ENCODE peak calls at places on chromosome 21, in ten cellular contexts. G is thyroid gland, Y is pancreas, A is heart right ventricle, F is fibroblast of mammary gland, U is fibroblast of lung, D is osteoblast, Z is OCI-LY7, M is heart left ventricle, B is aorta. V is an unnamed sample.

GRCh38 chr21:32599146-32599925 is 12.8 kb downstream of the CFAP298 start:
- DNase-seq in Z (peak), D (no peak), U (no peak), F (no peak), G (peak), A (no peak), B (no peak), M (no peak), Y (no peak), V (no peak)

GRCh38 chr21:35367558-35367957 is 318.5 kb upstream of the RUNX1 start:
- DNase-seq in A (no peak), F (no peak), Z (no peak), G (no peak), B (no peak), Y (no peak), M (no peak), D (no peak), U (no peak), V (no peak)

GRCh38 chr21:28699591-28700259 is 293.0 kb downstream of the LTN1 start:
- DNase-seq in G (no peak), M (no peak), Z (no peak), F (peak), U (no peak), A (no peak), Y (no peak), B (no peak), D (no peak), V (no peak)

GRCh38 chr21:38384675-38385074 is 113.6 kb downstream of the ERG start:
- DNase-seq in Y (no peak), B (no peak), U (no peak), G (no peak), F (no peak), A (no peak), D (no peak), M (no peak), Z (no peak), V (no peak)

GRCh38 chr21:35563885-35564451 is 496.4 kb downstream of the SETD4 start:
- DNase-seq in D (peak), G (peak), M (peak), A (peak), Z (no peak), B (peak), Y (no peak), U (peak), F (peak), V (peak)

GRCh38 chr21:41328660-41329300 is 12.2 kb downstream of the FAM3B start:
- DNase-seq in Z (no peak), M (no peak), Y (peak), G (no peak), B (no peak), U (peak), F (no peak), D (no peak), A (no peak), V (no peak)

GRCh38 chr21:25464275-25464674 is 143.0 kb downstream of the MRPL39 start:
- DNase-seq in M (no peak), A (no peak), B (no peak), F (peak), G (no peak), U (no peak), Z (no peak), Y (no peak), D (no peak), V (no peak)

GRCh38 chr21:32298148-32298559 is 501 bp upstream of the MRAP start:
- DNase-seq in D (peak), Z (no peak), Y (no peak), U (no peak), B (no peak), A (no peak), G (no peak), M (no peak), F (peak), V (no peak)

GRCh38 chr21:24941316-24942185 is 665.7 kb downstream of the MRPL39 start:
- DNase-seq in G (no peak), D (peak), Y (no peak), Z (no peak), B (no peak), M (no peak), U (peak), A (no peak), F (no peak), V (no peak)

GRCh38 chr21:43849532-43850299 is 15.3 kb upstream of the AGPAT3 start:
- DNase-seq in M (no peak), Y (peak), G (no peak), A (no peak), Z (no peak), U (no peak), F (no peak), D (no peak), B (no peak), V (no peak)

GRCh38 chr21:36211660-36212512 is 55.3 kb downstream of the DOP1B start:
- DNase-seq in U (peak), G (no peak), Z (no peak), B (peak), A (no peak), F (peak), M (no peak), Y (no peak), D (peak), V (peak)

GRCh38 chr21:43703068-43703880 is 15.7 kb upstream of the PDXK start:
- DNase-seq in G (peak), Y (peak), M (peak), Z (no peak), A (peak), B (no peak), D (peak), F (peak), U (peak), V (peak)

GRCh38 chr21:17495680-17496079 is 17.2 kb upstream of the CXADR start:
- DNase-seq in M (no peak), Z (no peak), B (no peak), U (peak), D (no peak), F (peak), Y (no peak), G (no peak), A (no peak), V (no peak)

GRCh38 chr21:38988211-38989096 is 182.7 kb downstream of the ETS2 start:
- DNase-seq in G (no peak), M (no peak), A (no peak), Y (no peak), B (no peak), D (no peak), F (no peak), U (no peak), Z (no peak), V (no peak)

GRCh38 chr21:27647921-27648320 is 681.0 kb upstream of the ADAMTS5 start:
- DNase-seq in U (no peak), Y (no peak), M (no peak), A (no peak), F (peak), B (no peak), D (no peak), G (no peak), Z (no peak), V (no peak)

GRCh38 chr21:31201548-31201947 is 142.5 kb downstream of the TIAM1 start:
- DNase-seq in U (peak), Y (no peak), A (peak), B (no peak), Z (no peak), M (peak), F (peak), G (peak), D (peak), V (no peak)

GRCh38 chr21:36728371-36729111 is 29.6 kb downstream of the SIM2 start:
- DNase-seq in B (peak), Y (no peak), G (no peak), Z (no peak), M (no peak), U (no peak), D (no peak), F (no peak), A (no peak), V (no peak)

GRCh38 chr21:25254491-25255174 is 352.6 kb downstream of the MRPL39 start:
- DNase-seq in Y (no peak), M (no peak), U (no peak), F (no peak), A (no peak), D (peak), B (no peak), G (no peak), Z (no peak), V (no peak)

GRCh38 chr21:42106425-42106824 is 35.3 kb downstream of the UMODL1 start:
- DNase-seq in Z (no peak), A (no peak), Y (no peak), G (no peak), M (no peak), U (no peak), F (no peak), B (no peak), D (no peak), V (no peak)

GRCh38 chr21:24894324-24894723 is 713.0 kb downstream of the MRPL39 start:
- DNase-seq in A (no peak), Y (no peak), U (no peak), B (no peak), F (no peak), M (no peak), G (no peak), Z (no peak), D (no peak), V (no peak)

GRCh38 chr21:42991992-42992740 is 17.8 kb downstream of the PKNOX1 start:
- DNase-seq in A (peak), Z (peak), G (peak), D (peak), M (peak), U (peak), F (peak), Y (no peak), B (no peak), V (peak)

GRCh38 chr21:36080386-36080785 is 10.6 kb downstream of the CBR1 start:
- DNase-seq in Z (no peak), A (no peak), F (no peak), Y (no peak), B (no peak), M (no peak), U (no peak), G (no peak), D (no peak), V (no peak)

GRCh38 chr21:38341546-38342012 is 84.8 kb downstream of the KCNJ15 start:
- DNase-seq in A (no peak), Y (peak), F (peak), U (no peak), B (peak), Z (no peak), D (peak), G (no peak), M (no peak), V (no peak)

GRCh38 chr21:40752125-40752524 is 94.8 kb downstream of the DSCAM start:
- DNase-seq in Y (no peak), F (no peak), D (no peak), U (no peak), G (no peak), M (no peak), B (no peak), Z (no peak), A (no peak), V (no peak)

GRCh38 chr21:42474043-42474831 is 21.8 kb downstream of the RSPH1 start:
- DNase-seq in B (no peak), D (no peak), Z (no peak), G (no peak), U (peak), Y (peak), F (peak), A (no peak), M (no peak), V (no peak)

GRCh38 chr21:31900121-31900895 is 27.5 kb downstream of the HUNK start:
- DNase-seq in Y (peak), A (no peak), M (no peak), D (no peak), U (no peak), G (peak), Z (no peak), F (no peak), B (no peak), V (no peak)

GRCh38 chr21:39114871-39115658 is 68.2 kb downstream of the PSMG1 start:
- DNase-seq in F (peak), D (peak), U (peak), G (no peak), A (no peak), B (peak), M (peak), Z (no peak), Y (no peak), V (no peak)

GRCh38 chr21:14690886-14691285 is 144.8 kb upstream of the SAMSN1 start:
- DNase-seq in B (no peak), U (no peak), D (no peak), A (no peak), F (peak), M (no peak), Y (no peak), G (no peak), Z (no peak), V (no peak)

GRCh38 chr21:41168391-41169257 is 664 bp downstream of the BACE2 start:
- DNase-seq in F (peak), G (peak), D (peak), M (peak), Z (no peak), B (peak), Y (peak), U (peak), A (peak), V (no peak)

GRCh38 chr21:27776925-27777553 is 810.2 kb upstream of the ADAMTS5 start:
- DNase-seq in G (no peak), D (no peak), B (no peak), F (peak), A (peak), Y (no peak), U (no peak), M (peak), Z (no peak), V (no peak)

GRCh38 chr21:31922881-31923280 is 50.1 kb downstream of the HUNK start:
- DNase-seq in M (no peak), Z (no peak), U (no peak), B (no peak), Y (no peak), F (no peak), D (no peak), A (no peak), G (no peak), V (no peak)

GRCh38 chr21:41639766-41640165 is 127.1 kb downstream of the RIPK4 start:
- DNase-seq in F (no peak), U (no peak), M (no peak), Y (no peak), B (no peak), D (no peak), Z (no peak), G (no peak), A (no peak), V (no peak)

GRCh38 chr21:18443085-18443484 is 39.5 kb upstream of the TMPRSS15 start:
- DNase-seq in U (no peak), B (no peak), F (no peak), A (no peak), G (no peak), M (no peak), Z (peak), D (no peak), Y (no peak), V (no peak)

GRCh38 chr21:24259241-24259640 is 1348.0 kb downstream of the MRPL39 start:
- DNase-seq in G (no peak), U (peak), Z (no peak), M (no peak), F (no peak), B (no peak), Y (no peak), D (no peak), A (no peak), V (peak)

GRCh38 chr21:43716376-43717165 is 2.4 kb upstream of the PDXK start:
- DNase-seq in Z (peak), Y (no peak), M (no peak), F (peak), D (peak), B (peak), A (no peak), G (no peak), U (peak), V (no peak)

GRCh38 chr21:37665230-37666024 is 250.8 kb downstream of the KCNJ6 start:
- DNase-seq in A (no peak), D (no peak), B (no peak), F (peak), Y (no peak), M (no peak), Z (no peak), U (peak), G (no peak), V (no peak)

GRCh38 chr21:8993284-8993942 is 1528.0 kb upstream of the TPTE start:
- DNase-seq in G (no peak), M (no peak), D (peak), Z (no peak), A (no peak), B (no peak), Y (no peak), U (no peak), F (no peak), V (no peak)
- H3K4me3 ChIP-seq in G (no peak), M (no peak), D (no peak), Z (no peak), A (no peak), B (no peak), Y (no peak), U (no peak), F (no peak), V (no peak)

GRCh38 chr21:26491663-26492062 is 81.4 kb downstream of the CYYR1 start:
- DNase-seq in D (no peak), U (no peak), B (no peak), A (no peak), G (no peak), F (no peak), M (no peak), Z (no peak), Y (no peak), V (no peak)

GRCh38 chr21:26495283-26495849 is 77.7 kb downstream of the CYYR1 start:
- DNase-seq in G (no peak), B (no peak), Y (no peak), M (no peak), F (no peak), Z (no peak), A (no peak), U (no peak), D (peak), V (no peak)

GRCh38 chr21:26487981-26488480 is 85.1 kb downstream of the CYYR1 start:
- DNase-seq in G (no peak), F (no peak), B (no peak), D (no peak), A (no peak), M (no peak), Z (no peak), U (no peak), Y (no peak), V (no peak)

GRCh38 chr21:26490771-26491170 is 82.3 kb downstream of the CYYR1 start:
- DNase-seq in Z (no peak), Y (no peak), G (no peak), B (no peak), A (no peak), U (peak), D (no peak), F (no peak), M (no peak), V (no peak)

GRCh38 chr21:26489781-26490180 is 83.3 kb downstream of the CYYR1 start:
- DNase-seq in M (no peak), F (no peak), A (no peak), Y (no peak), B (no peak), G (no peak), D (no peak), U (no peak), Z (no peak), V (no peak)
- H3K4me3 ChIP-seq in M (no peak), F (no peak), A (no peak), Y (no peak), B (no peak), G (no peak), D (no peak), U (no peak), Z (no peak), V (no peak)

GRCh38 chr21:34363733-34364132 is at the start of gene KCNE2:
- DNase-seq in D (no peak), Y (no peak), M (no peak), U (no peak), A (no peak), B (no peak), F (no peak), G (no peak), Z (no peak), V (no peak)

GRCh38 chr21:34362670-34363069 is 1.1 kb upstream of the KCNE2 start:
- DNase-seq in F (no peak), Y (no peak), A (no peak), B (no peak), D (no peak), M (no peak), Z (no peak), G (no peak), U (no peak), V (no peak)

GRCh38 chr21:34360488-34361241 is 3.1 kb upstream of the KCNE2 start:
- DNase-seq in A (no peak), G (no peak), D (no peak), M (no peak), U (no peak), Z (peak), F (no peak), B (no peak), Y (no peak), V (no peak)

GRCh38 chr21:34364921-34365320 is 1.1 kb downstream of the KCNE2 start:
- DNase-seq in F (no peak), Y (no peak), D (no peak), B (no peak), Z (no peak), A (no peak), U (no peak), G (no peak), M (no peak), V (no peak)

GRCh38 chr21:34362136-34362444 is 1.7 kb upstream of the KCNE2 start:
- DNase-seq in G (no peak), B (no peak), Y (no peak), M (no peak), D (no peak), F (no peak), Z (no peak), U (no peak), A (no peak), V (no peak)
- H3K4me3 ChIP-seq in G (no peak), B (no peak), Y (no peak), M (no peak), D (no peak), F (no peak), Z (no peak), U (no peak), A (no peak), V (no peak)

GRCh38 chr21:21436012-21436545 is 437.9 kb downstream of the NCAM2 start:
- DNase-seq in Y (no peak), U (peak), A (no peak), B (no peak), D (no peak), F (no peak), G (no peak), M (no peak), Z (no peak), V (no peak)
- H3K4me3 ChIP-seq in Y (no peak), U (no peak), A (no peak), B (no peak), D (no peak), F (no peak), G (no peak), M (no peak), Z (no peak), V (no peak)

GRCh38 chr21:45122432-45123132 is 48.2 kb downstream of the ADARB1 start:
- DNase-seq in A (no peak), B (no peak), F (no peak), G (no peak), Z (peak), U (no peak), M (no peak), Y (no peak), D (no peak), V (no peak)
- H3K4me3 ChIP-seq in A (no peak), B (no peak), F (no peak), G (no peak), Z (no peak), U (no peak), M (no peak), Y (no peak), D (no peak), V (no peak)

GRCh38 chr21:16280731-16281130 is 550.9 kb downstream of the USP25 start:
- DNase-seq in Y (no peak), G (no peak), D (no peak), B (no peak), Z (no peak), U (peak), F (peak), A (no peak), M (no peak), V (no peak)

GRCh38 chr21:16285646-16286223 is 556.0 kb downstream of the USP25 start:
- DNase-seq in Z (no peak), Y (no peak), G (peak), U (peak), F (no peak), A (no peak), D (no peak), M (no peak), B (no peak), V (no peak)

DNA sequence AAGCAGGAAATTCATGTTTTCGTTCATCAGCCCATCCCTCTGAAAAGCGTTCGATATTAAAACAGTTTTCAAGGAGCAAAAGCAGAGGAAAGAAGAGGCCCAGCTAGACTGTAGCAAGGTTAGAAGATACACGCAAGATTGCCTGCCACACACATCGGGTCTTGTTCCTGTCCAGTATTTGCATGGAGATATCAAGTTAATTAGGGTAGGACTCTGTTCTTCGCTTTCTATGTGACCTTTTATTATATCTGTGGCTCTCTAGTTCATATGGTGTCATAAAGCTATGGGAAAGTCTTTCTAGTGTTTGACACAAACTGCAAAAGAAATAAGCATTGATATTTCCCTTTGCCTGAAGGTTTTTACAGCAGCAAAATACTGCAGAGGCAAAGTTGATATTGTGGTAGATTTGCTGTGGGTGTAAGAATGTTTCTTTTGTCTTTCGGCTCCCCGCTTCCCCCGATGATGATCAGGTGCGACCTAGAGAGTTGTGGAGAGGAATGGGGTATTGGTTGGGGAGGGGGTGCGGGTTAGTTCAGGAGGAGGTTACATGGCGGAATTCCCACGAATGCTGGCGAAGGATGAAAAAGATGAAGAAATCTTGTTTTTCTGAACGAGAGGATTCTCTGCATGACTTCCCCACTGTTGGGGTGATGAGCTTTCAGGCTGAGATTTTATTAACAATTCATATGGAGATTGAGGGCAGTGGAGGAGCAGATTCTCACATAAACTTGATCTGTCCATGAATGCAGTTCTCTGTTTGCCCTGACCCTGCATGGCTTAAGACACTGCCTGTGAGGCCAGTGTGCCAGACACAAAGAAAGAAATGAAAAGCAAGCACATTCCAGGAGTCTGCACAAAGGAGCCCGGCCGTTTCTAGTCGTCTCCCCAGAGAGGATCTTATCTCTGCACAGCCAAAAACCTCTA is 550.1 kb downstream of the USP25 start:
- DNase-seq in G (peak), A (peak), D (peak), B (no peak), U (peak), Y (no peak), M (no peak), Z (no peak), F (peak), V (peak)
- H3K4me3 ChIP-seq in G (no peak), A (peak), D (peak), B (no peak), U (peak), Y (no peak), M (peak), Z (no peak), F (peak), V (no peak)

GRCh38 chr21:44984428-44984791 is 44.6 kb downstream of the SLX9 start:
- DNase-seq in D (peak), Z (no peak), M (no peak), U (no peak), Y (peak), F (no peak), A (no peak), G (no peak), B (peak), V (no peak)
- H3K4me3 ChIP-seq in D (no peak), Z (no peak), M (no peak), U (no peak), Y (no peak), F (no peak), A (no peak), G (no peak), B (no peak), V (no peak)